ENCODE peak calls at places on chromosome 4, in five cellular contexts. One of them, this sample, is unnamed.

GRCh38 chr4:66048861-66049260 is 378.6 kb upstream of the EPHA5 start:
- ATAC-seq in upper lobe of left lung: no peak
- ATAC-seq in Panc1: no peak
- ATAC-seq in GM23338: no peak
- ATAC-seq in HepG2: no peak
- ATAC-seq in this sample: no peak

GRCh38 chr4:65599335-65599734 is 71.0 kb downstream of the EPHA5 start:
- ATAC-seq in upper lobe of left lung: no peak
- ATAC-seq in Panc1: no peak
- ATAC-seq in GM23338: no peak
- ATAC-seq in HepG2: no peak
- ATAC-seq in this sample: no peak

GRCh38 chr4:57234252-57234775 is 124.1 kb upstream of the IGFBP7 start:
- ATAC-seq in upper lobe of left lung: no peak
- ATAC-seq in Panc1: no peak
- ATAC-seq in GM23338: no peak
- ATAC-seq in HepG2: no peak
- ATAC-seq in this sample: no peak

GRCh38 chr4:3744901-3745300 is 21.3 kb upstream of the ADRA2C start:
- ATAC-seq in upper lobe of left lung: no peak
- ATAC-seq in Panc1: no peak
- ATAC-seq in GM23338: no peak
- ATAC-seq in HepG2: no peak
- ATAC-seq in this sample: no peak

GRCh38 chr4:36758312-36758690 is 476.9 kb downstream of the DTHD1 start:
- ATAC-seq in upper lobe of left lung: no peak
- ATAC-seq in Panc1: no peak
- ATAC-seq in GM23338: peak; percentile 64
- ATAC-seq in HepG2: no peak
- ATAC-seq in this sample: no peak

GRCh38 chr4:148283665-148284064 is 158.5 kb downstream of the NR3C2 start:
- ATAC-seq in upper lobe of left lung: peak; percentile 66
- ATAC-seq in Panc1: no peak
- ATAC-seq in GM23338: no peak
- ATAC-seq in HepG2: no peak
- ATAC-seq in this sample: peak; percentile 43

GRCh38 chr4:106898621-106899230 is 137.4 kb downstream of the DKK2 start:
- ATAC-seq in upper lobe of left lung: peak; percentile 53
- ATAC-seq in Panc1: no peak
- ATAC-seq in GM23338: peak; percentile 84
- ATAC-seq in HepG2: peak; percentile 85
- ATAC-seq in this sample: no peak

GRCh38 chr4:152848508-152848907 is 68.8 kb downstream of the ARFIP1 start:
- ATAC-seq in upper lobe of left lung: no peak
- ATAC-seq in Panc1: no peak
- ATAC-seq in GM23338: no peak
- ATAC-seq in HepG2: no peak
- ATAC-seq in this sample: no peak

GRCh38 chr4:55907469-55907868 is 41.3 kb upstream of the CEP135 start:
- ATAC-seq in upper lobe of left lung: no peak
- ATAC-seq in Panc1: no peak
- ATAC-seq in GM23338: no peak
- ATAC-seq in HepG2: no peak
- ATAC-seq in this sample: no peak

GRCh38 chr4:98932539-98932938 is 3.6 kb upstream of the EIF4E start:
- ATAC-seq in upper lobe of left lung: no peak
- ATAC-seq in Panc1: no peak
- ATAC-seq in GM23338: no peak
- ATAC-seq in HepG2: no peak
- ATAC-seq in this sample: no peak

GRCh38 chr4:105815701-105816100 is 79.6 kb upstream of the NPNT start:
- ATAC-seq in upper lobe of left lung: no peak
- ATAC-seq in Panc1: no peak
- ATAC-seq in GM23338: no peak
- ATAC-seq in HepG2: no peak
- ATAC-seq in this sample: no peak

GRCh38 chr4:138090918-138091659 is 151.1 kb downstream of the SLC7A11 start:
- ATAC-seq in upper lobe of left lung: no peak
- ATAC-seq in Panc1: no peak
- ATAC-seq in GM23338: no peak
- ATAC-seq in HepG2: peak; percentile 71
- ATAC-seq in this sample: no peak

GRCh38 chr4:75037253-75037652 is 104.3 kb downstream of the PARM1 start:
- ATAC-seq in upper lobe of left lung: no peak
- ATAC-seq in Panc1: no peak
- ATAC-seq in GM23338: no peak
- ATAC-seq in HepG2: no peak
- ATAC-seq in this sample: no peak

GRCh38 chr4:121938282-121939092 is 13.4 kb downstream of the TRPC3 start:
- ATAC-seq in upper lobe of left lung: no peak
- ATAC-seq in Panc1: no peak
- ATAC-seq in GM23338: no peak
- ATAC-seq in HepG2: no peak
- ATAC-seq in this sample: no peak

GRCh38 chr4:76729991-76730390 is 168.0 kb downstream of the SOWAHB start:
- ATAC-seq in upper lobe of left lung: no peak
- ATAC-seq in Panc1: no peak
- ATAC-seq in GM23338: peak; percentile 40
- ATAC-seq in HepG2: no peak
- ATAC-seq in this sample: no peak

GRCh38 chr4:161577604-161578301 is 586.0 kb downstream of the FSTL5 start:
- ATAC-seq in upper lobe of left lung: no peak
- ATAC-seq in Panc1: no peak
- ATAC-seq in GM23338: no peak
- ATAC-seq in HepG2: no peak
- ATAC-seq in this sample: no peak

GRCh38 chr4:109872950-109873656 is 25.2 kb downstream of the LRIT3 start:
- ATAC-seq in upper lobe of left lung: no peak
- ATAC-seq in Panc1: no peak
- ATAC-seq in GM23338: no peak
- ATAC-seq in HepG2: no peak
- ATAC-seq in this sample: no peak

GRCh38 chr4:109870061-109870460 is 22.2 kb downstream of the LRIT3 start:
- ATAC-seq in upper lobe of left lung: no peak
- ATAC-seq in Panc1: no peak
- ATAC-seq in GM23338: no peak
- ATAC-seq in HepG2: no peak
- ATAC-seq in this sample: no peak

GRCh38 chr4:109875106-109875505 is 27.2 kb downstream of the LRIT3 start:
- ATAC-seq in upper lobe of left lung: no peak
- ATAC-seq in Panc1: no peak
- ATAC-seq in GM23338: no peak
- ATAC-seq in HepG2: no peak
- ATAC-seq in this sample: no peak

GRCh38 chr4:109873791-109874514 is 26.0 kb downstream of the LRIT3 start:
- ATAC-seq in upper lobe of left lung: no peak
- ATAC-seq in Panc1: no peak
- ATAC-seq in GM23338: no peak
- ATAC-seq in HepG2: peak; percentile 60
- ATAC-seq in this sample: no peak

DNA sequence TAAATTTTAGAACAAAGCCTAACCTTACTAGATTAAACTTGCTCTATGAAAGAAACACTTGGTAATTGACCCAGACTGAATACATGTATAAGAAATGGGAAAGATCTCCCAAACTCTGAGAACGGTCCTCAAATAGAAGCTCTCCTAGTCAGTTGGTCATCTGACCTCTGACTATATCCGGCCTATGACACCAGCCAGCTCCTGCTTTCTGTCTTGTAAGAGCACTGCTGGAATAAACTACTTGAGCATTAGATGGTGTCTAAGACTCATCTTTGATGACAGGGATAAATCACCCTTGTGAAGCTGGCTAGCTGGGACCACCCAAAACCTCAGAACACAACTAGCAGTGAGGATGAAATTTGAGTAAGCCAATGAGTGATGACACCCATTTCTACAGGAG is 24.2 kb downstream of the LRIT3 start:
- ATAC-seq in upper lobe of left lung: no peak
- ATAC-seq in Panc1: no peak
- ATAC-seq in GM23338: no peak
- ATAC-seq in HepG2: no peak
- ATAC-seq in this sample: no peak
- H3K27ac ChIP-seq in upper lobe of left lung: no peak overlapping the region
- H3K27ac ChIP-seq in Panc1: no peak overlapping the region
- H3K27ac ChIP-seq in GM23338: no peak overlapping the region
- H3K27ac ChIP-seq in HepG2: no peak overlapping the region
- H3K27ac ChIP-seq in this sample: no peak overlapping the region

GRCh38 chr4:120066525-120067333 is at the start of gene MAD2L1:
- ATAC-seq in upper lobe of left lung: peak; percentile 100
- ATAC-seq in Panc1: peak; percentile 97
- ATAC-seq in GM23338: peak; percentile 92
- ATAC-seq in HepG2: peak; percentile 94
- ATAC-seq in this sample: peak; percentile 99
- TF ChIP-seq POLR2AphosphoS5 in upper lobe of left lung: peak; percentile 95
- TF ChIP-seq POLR2AphosphoS5 in Panc1: peak; percentile 92
- TF ChIP-seq POLR2AphosphoS5 in GM23338: peak; percentile 97
- TF ChIP-seq POLR2AphosphoS5 in HepG2: peak; percentile 96
- TF ChIP-seq POLR2AphosphoS5 in this sample: peak; percentile 98

DNA sequence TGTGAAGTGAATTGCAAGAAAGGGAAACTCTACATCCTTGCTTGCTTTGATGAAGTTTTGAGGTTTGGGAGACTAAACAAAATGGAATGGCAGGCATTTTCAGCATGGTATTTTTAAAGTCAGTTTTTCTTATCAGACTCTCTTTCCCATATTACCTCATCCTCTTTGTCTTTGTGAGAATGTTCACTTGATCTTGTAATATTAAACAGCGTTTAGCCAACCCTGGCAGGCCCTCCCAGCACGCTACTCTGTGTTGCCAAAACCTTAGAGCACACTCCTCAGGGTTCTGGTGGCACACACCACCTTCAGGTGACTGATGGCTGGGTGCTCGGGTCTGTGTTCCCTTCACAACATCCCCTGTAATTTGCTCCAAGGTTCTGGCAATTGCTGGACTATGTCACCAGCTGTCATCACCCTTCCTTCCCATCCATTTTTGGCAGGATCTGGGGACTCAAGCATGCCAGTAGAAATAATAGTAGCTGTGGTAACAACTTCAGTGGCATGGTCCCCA is 273.3 kb downstream of the DCTD start:
- ATAC-seq in upper lobe of left lung: peak; percentile 24
- ATAC-seq in Panc1: no peak
- ATAC-seq in GM23338: no peak
- ATAC-seq in HepG2: no peak
- ATAC-seq in this sample: no peak
- H3K27ac ChIP-seq in upper lobe of left lung: no peak overlapping the region
- H3K27ac ChIP-seq in Panc1: no peak overlapping the region
- H3K27ac ChIP-seq in GM23338: no peak overlapping the region
- H3K27ac ChIP-seq in HepG2: no peak overlapping the region
- H3K27ac ChIP-seq in this sample: no peak overlapping the region

GRCh38 chr4:117968606-117969005 is 65.7 kb upstream of the NDST3 start:
- ATAC-seq in upper lobe of left lung: no peak
- ATAC-seq in Panc1: no peak
- ATAC-seq in GM23338: no peak
- ATAC-seq in HepG2: no peak
- ATAC-seq in this sample: no peak

GRCh38 chr4:117971406-117971805 is 62.9 kb upstream of the NDST3 start:
- ATAC-seq in upper lobe of left lung: no peak
- ATAC-seq in Panc1: no peak
- ATAC-seq in GM23338: no peak
- ATAC-seq in HepG2: no peak
- ATAC-seq in this sample: no peak

DNA sequence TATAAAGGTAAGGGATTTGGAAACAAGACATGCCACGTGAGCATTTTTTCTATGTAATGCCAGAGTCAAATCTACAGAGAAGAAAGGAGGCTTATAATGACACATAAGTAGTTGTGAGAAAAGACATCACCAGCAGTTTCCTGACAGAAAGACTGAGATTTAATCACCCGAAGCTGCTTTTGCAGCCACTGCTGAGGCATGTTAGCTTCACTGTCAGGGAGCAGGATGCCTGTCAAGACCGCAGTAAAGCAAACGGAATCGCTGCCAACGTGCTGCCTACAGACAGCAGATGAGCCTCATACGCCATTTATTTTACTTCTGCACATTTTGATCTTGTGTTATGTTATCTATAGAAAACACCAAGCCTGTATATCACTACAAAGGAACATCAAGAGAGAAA is 68.7 kb upstream of the NDST3 start:
- ATAC-seq in upper lobe of left lung: no peak
- ATAC-seq in Panc1: no peak
- ATAC-seq in GM23338: no peak
- ATAC-seq in HepG2: no peak
- ATAC-seq in this sample: no peak
- TF ChIP-seq POLR2AphosphoS5 in upper lobe of left lung: no peak
- TF ChIP-seq POLR2AphosphoS5 in Panc1: no peak
- TF ChIP-seq POLR2AphosphoS5 in GM23338: no peak
- TF ChIP-seq POLR2AphosphoS5 in HepG2: no peak
- TF ChIP-seq POLR2AphosphoS5 in this sample: no peak

GRCh38 chr4:154779362-154779947 is 1.6 kb upstream of the RBM46 start:
- ATAC-seq in upper lobe of left lung: no peak
- ATAC-seq in Panc1: no peak
- ATAC-seq in GM23338: no peak
- ATAC-seq in HepG2: no peak
- ATAC-seq in this sample: no peak
- H3K27ac ChIP-seq in upper lobe of left lung: no peak overlapping the region
- H3K27ac ChIP-seq in Panc1: no peak overlapping the region
- H3K27ac ChIP-seq in GM23338: no peak overlapping the region
- H3K27ac ChIP-seq in HepG2: no peak overlapping the region
- H3K27ac ChIP-seq in this sample: no peak overlapping the region

GRCh38 chr4:27066591-27066990 is 205.9 kb downstream of the STIM2 start:
- ATAC-seq in upper lobe of left lung: peak; percentile 76
- ATAC-seq in Panc1: no peak
- ATAC-seq in GM23338: no peak
- ATAC-seq in HepG2: no peak
- ATAC-seq in this sample: peak; percentile 58
- TF ChIP-seq POLR2AphosphoS5 in upper lobe of left lung: no peak
- TF ChIP-seq POLR2AphosphoS5 in Panc1: no peak
- TF ChIP-seq POLR2AphosphoS5 in GM23338: no peak
- TF ChIP-seq POLR2AphosphoS5 in HepG2: no peak
- TF ChIP-seq POLR2AphosphoS5 in this sample: no peak

This sample was measured in gastroesophageal sphincter.